ENCODE peak calls at places on chromosomes 4 and X, in six cellular contexts. Y is coronary artery, B is activated B cell treated with CpG ODN at 0.5 μM for 24 hours, V is tibial artery, F is astrocyte, G is fibroblast of the aortic adventitia. P is an unnamed sample.

GRCh38 chr4:140448162-140448561 is 20.7 kb upstream of the CLGN start:
- DNase-seq in V (no peak), G (no peak), B (no peak), F (no peak), Y (no peak), P (no peak)

GRCh38 chr4:16225139-16225538 is 1.1 kb downstream of the TAPT1 start:
- DNase-seq in Y (no peak), F (peak; percentile 36), V (no peak), B (no peak), G (peak; percentile 55), P (no peak)

GRCh38 chr4:152689615-152690501 is 10.1 kb upstream of the TMEM154 start:
- DNase-seq in G (no peak), Y (no peak), F (peak; percentile 4), B (no peak), V (no peak), P (no peak)

GRCh38 chrX:75228854-75229253 is 45.0 kb upstream of the UPRT start:
- DNase-seq in G (no peak), F (no peak), Y (no peak), B (no peak), V (no peak), P (no peak)

GRCh38 chrX:11704725-11705495 is 39.2 kb upstream of the ARHGAP6 start:
- DNase-seq in G (peak; percentile 13), Y (no peak), F (peak; percentile 32), B (no peak), V (no peak), P (no peak)

GRCh38 chr4:148204171-148204570 is 238.0 kb downstream of the NR3C2 start:
- DNase-seq in B (no peak), G (no peak), F (no peak), V (no peak), Y (no peak), P (no peak)

GRCh38 chr4:176837176-176837915 is 44.6 kb upstream of the VEGFC start:
- DNase-seq in G (no peak), B (no peak), Y (no peak), F (no peak), V (no peak), P (no peak)

GRCh38 chr4:109235683-109236082 is 66.8 kb downstream of the COL25A1 start:
- DNase-seq in G (no peak), B (no peak), V (no peak), F (no peak), Y (no peak), P (no peak)

GRCh38 chr4:34365891-34366290 is 1878.4 kb downstream of the ARAP2 start:
- DNase-seq in B (no peak), F (no peak), G (no peak), Y (no peak), V (no peak), P (no peak)

GRCh38 chr4:175953960-175954521 is 111.6 kb upstream of the WDR17 start:
- DNase-seq in V (no peak), F (no peak), B (no peak), G (no peak), Y (no peak), P (no peak)

GRCh38 chr4:150948069-150948468 is 67.0 kb downstream of the LRBA start:
- DNase-seq in B (no peak), V (no peak), F (no peak), Y (no peak), G (no peak), P (no peak)

GRCh38 chrX:8731579-8732395 is at the start of gene ANOS1:
- DNase-seq in Y (peak; percentile 79), B (no peak), V (no peak), F (peak; percentile 47), G (no peak), P (peak; percentile 80)

GRCh38 chr4:8547108-8547911 is 32.9 kb upstream of the GPR78 start:
- DNase-seq in V (no peak), F (peak; percentile 57), Y (no peak), B (no peak), G (peak; percentile 58), P (no peak)

GRCh38 chr4:80407246-80407645 is 71.7 kb downstream of the CFAP299 start:
- DNase-seq in Y (no peak), B (no peak), V (peak; percentile 78), G (peak; percentile 95), F (peak; percentile 80), P (no peak)

GRCh38 chr4:62170235-62170634 is 970.1 kb downstream of the ADGRL3 start:
- DNase-seq in B (no peak), F (no peak), G (no peak), V (no peak), Y (no peak), P (no peak)

GRCh38 chr4:17869327-17869726 is 58.5 kb downstream of the NCAPG start:
- DNase-seq in Y (no peak), F (no peak), B (no peak), V (no peak), G (no peak), P (no peak)

DNA sequence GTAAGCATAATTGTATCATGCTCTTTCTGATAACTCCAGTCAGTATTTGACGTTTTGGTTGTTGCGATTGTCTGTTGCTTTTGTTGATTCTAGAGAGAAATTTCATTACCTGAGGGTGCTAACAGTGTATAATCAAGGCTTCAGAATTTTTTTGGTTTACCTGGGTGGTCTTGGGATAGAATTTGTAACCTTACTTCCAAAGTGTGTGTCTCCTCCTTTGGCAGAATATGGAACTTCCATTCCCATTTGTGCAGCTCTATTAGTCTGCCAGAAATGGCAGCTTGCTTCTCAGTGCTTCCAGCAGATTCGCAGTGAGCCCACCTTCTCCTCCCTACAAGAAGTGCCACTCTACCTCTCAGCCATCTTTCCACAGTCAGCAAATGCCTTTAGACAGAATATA is 5.3 kb downstream of the COPS4 start:
- DNase-seq in V (no peak), F (no peak), Y (no peak), B (no peak), G (no peak), P (no peak)
- TF ChIP-seq CTCF in V (no peak), F (no peak), Y (no peak), B (no peak), G (peak; percentile 16), P (peak; percentile 44)

DNA sequence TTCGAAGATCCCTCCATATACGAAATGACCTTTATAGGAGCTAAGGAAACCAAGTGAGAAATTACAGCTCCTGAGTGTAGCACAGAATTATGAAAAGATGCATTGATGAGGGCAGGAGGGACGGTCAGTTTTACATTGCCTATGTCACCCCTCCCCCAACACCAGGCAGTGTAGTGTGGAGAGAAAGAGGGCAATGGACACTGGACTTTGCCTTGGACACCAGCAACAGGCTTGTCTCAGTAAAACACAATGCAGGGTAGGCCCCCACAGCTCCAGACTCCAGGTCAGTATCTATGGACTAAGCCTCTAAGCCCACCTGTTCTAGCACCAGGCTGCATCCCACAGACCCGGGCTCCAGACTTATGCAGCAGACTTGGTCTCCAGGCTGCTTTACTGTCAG is 16.5 kb downstream of the APOOL start:
- DNase-seq in Y (no peak), V (no peak), G (no peak), F (no peak), B (no peak), P (no peak)
- TF ChIP-seq CTCF in Y (no peak), V (no peak), G (no peak), F (no peak), B (no peak), P (no peak)

GRCh38 chrX:56802921-56803848 is 74.1 kb downstream of the NBDY start:
- DNase-seq in V (peak; percentile 29), Y (peak; percentile 87), B (no peak), G (peak; percentile 93), F (peak; percentile 42), P (peak; percentile 58)

GRCh38 chrX:56802428-56802827 is 73.4 kb downstream of the NBDY start:
- DNase-seq in B (no peak), F (no peak), Y (peak; percentile 70), V (no peak), G (no peak), P (peak; percentile 29)

GRCh38 chrX:56805399-56805798 is 76.4 kb downstream of the NBDY start:
- DNase-seq in G (no peak), B (no peak), Y (no peak), V (no peak), F (no peak), P (peak; percentile 32)

GRCh38 chrX:56804867-56805266 is 75.8 kb downstream of the NBDY start:
- DNase-seq in G (no peak), Y (no peak), B (no peak), F (no peak), V (no peak), P (no peak)

DNA sequence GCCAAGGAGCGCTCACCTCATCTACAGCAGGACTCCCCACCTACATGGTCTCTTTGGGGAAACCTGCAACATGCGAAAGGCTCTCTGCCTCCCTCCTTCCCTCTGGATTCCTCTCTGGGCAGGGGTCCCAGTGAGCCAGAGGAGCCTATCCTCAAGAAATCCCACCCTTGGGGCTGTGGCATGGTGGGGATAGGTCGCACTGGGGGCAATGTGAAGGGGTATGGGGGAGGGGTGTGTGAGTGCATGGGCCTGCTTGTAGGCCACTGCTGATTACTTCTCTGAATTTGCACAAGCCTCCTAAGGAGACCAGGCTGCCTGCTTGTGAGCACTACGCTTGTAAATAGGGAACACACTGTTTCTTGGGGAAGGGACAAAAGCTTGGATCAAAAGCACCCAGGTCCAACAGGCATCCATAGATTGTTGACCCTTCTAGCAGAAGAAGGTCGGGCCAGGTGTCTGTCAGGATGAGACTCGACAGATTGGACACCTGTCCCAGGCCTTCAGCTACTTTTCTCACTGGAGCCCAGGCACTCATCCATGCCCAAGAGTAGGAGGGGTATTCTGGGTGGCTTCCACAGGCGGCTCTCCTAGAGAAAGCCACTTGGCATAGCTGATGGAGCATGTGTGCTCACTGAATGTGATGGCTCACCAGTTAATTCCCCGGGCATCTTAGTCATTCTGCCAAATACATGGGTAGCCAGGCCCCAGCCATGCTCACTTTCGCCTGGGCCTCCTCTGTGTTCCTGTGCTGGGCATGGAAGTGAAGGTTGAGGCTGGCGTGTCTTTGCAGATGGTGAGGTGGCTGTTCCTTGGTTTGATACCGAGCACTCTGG is 75.0 kb downstream of the NBDY start:
- DNase-seq in F (no peak), G (no peak), Y (peak; percentile 58), V (no peak), B (no peak), P (peak; percentile 47)
- TF ChIP-seq CTCF in F (no peak), G (no peak), Y (peak; percentile 7), V (no peak), B (no peak), P (no peak)

GRCh38 chrX:56787734-56788152 is 58.7 kb downstream of the NBDY start:
- DNase-seq in V (no peak), B (no peak), G (no peak), Y (peak; percentile 53), F (no peak), P (no peak)

GRCh38 chrX:56786889-56787733 is 58.1 kb downstream of the NBDY start:
- DNase-seq in V (no peak), G (no peak), Y (peak; percentile 22), F (no peak), B (no peak), P (no peak)

GRCh38 chrX:56788229-56788628 is 59.2 kb downstream of the NBDY start:
- DNase-seq in B (no peak), G (peak; percentile 80), Y (peak; percentile 65), F (no peak), V (no peak), P (no peak)

GRCh38 chrX:56789518-56790070 is 60.6 kb downstream of the NBDY start:
- DNase-seq in F (no peak), Y (peak; percentile 62), G (no peak), V (no peak), B (no peak), P (no peak)

DNA sequence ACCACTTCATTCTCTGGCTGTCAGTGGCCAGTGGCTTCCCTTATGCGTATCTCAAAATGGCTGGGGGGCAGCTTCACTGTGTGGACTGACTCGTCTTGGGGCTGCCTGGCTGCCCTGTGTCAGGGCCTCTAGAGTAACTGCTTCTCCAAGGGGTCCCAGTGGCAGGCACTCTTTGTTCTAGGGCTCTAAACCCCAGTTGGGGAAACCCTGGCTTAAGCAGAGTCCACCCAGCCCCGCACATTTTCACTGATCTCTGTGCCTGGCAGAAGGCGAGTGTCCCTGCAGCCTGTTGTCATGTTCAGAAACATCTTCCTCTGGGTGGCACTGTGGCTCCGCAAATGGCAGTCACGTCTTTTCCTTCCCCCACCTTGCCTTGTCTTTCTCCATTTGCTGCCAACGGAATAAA is 59.7 kb downstream of the NBDY start:
- DNase-seq in B (no peak), V (no peak), G (peak; percentile 84), Y (peak; percentile 69), F (no peak), P (no peak)
- TF ChIP-seq CTCF in B (no peak), V (peak; percentile 17), G (peak; percentile 54), Y (no peak), F (no peak), P (no peak)

P was measured in type B pancreatic cell.